ENCODE peak calls at places on chromosome 6, in eight cellular contexts. C, Y, S, N, Z, W, D and A are unnamed samples.

GRCh38 chr6:106783631-106784566 is 154.5 kb downstream of the QRSL1 start:
- DNase-seq in C (no peak), Y (no peak), S (no peak), N (no peak), Z (no peak), W (no peak), D (no peak), A (no peak)

GRCh38 chr6:92701425-92702096 is 717.8 kb downstream of the EPHA7 start:
- DNase-seq in C (no peak), Y (no peak), S (no peak), N (peak), Z (no peak), W (no peak), D (no peak), A (no peak)

GRCh38 chr6:53579338-53579737 is 34.4 kb upstream of the GCLC start:
- DNase-seq in C (no peak), Y (no peak), S (no peak), N (no peak), Z (no peak), W (no peak), D (no peak), A (no peak)

GRCh38 chr6:28841290-28841689 is 82.5 kb downstream of the TRIM27 start:
- DNase-seq in C (no peak), Y (no peak), S (no peak), N (no peak), Z (no peak), W (no peak), D (no peak), A (no peak)

GRCh38 chr6:138815797-138816528 is 20.1 kb downstream of the ECT2L start:
- DNase-seq in C (peak), Y (peak), S (peak), N (no peak), Z (peak), W (no peak), D (peak), A (peak)

GRCh38 chr6:11682525-11682924 is 96.1 kb downstream of the ADTRP start:
- DNase-seq in C (no peak), Y (no peak), S (no peak), N (no peak), Z (no peak), W (no peak), D (no peak), A (no peak)

GRCh38 chr6:14661188-14661587 is 543.6 kb downstream of the CD83 start:
- DNase-seq in C (no peak), Y (peak), S (peak), N (no peak), Z (no peak), W (no peak), D (peak), A (no peak)

GRCh38 chr6:7418238-7418905 is 28.8 kb downstream of the RIOK1 start:
- DNase-seq in C (no peak), Y (no peak), S (no peak), N (no peak), Z (no peak), W (no peak), D (no peak), A (no peak)

GRCh38 chr6:52417675-52418111 is 2.4 kb upstream of the EFHC1 start:
- DNase-seq in C (no peak), Y (no peak), S (peak), N (no peak), Z (peak), W (no peak), D (no peak), A (peak)

GRCh38 chr6:136134751-136135150 is 115.4 kb downstream of the MTFR2 start:
- DNase-seq in C (no peak), Y (no peak), S (no peak), N (no peak), Z (no peak), W (no peak), D (no peak), A (no peak)

GRCh38 chr6:13295576-13295975 is 32.8 kb downstream of the TBC1D7 start:
- DNase-seq in C (no peak), Y (no peak), S (no peak), N (no peak), Z (no peak), W (no peak), D (no peak), A (no peak)

GRCh38 chr6:32047084-32047478 is 8.9 kb downstream of the CYP21A2 start:
- DNase-seq in C (no peak), Y (no peak), S (peak), N (peak), Z (peak), W (no peak), D (no peak), A (peak)

GRCh38 chr6:159334068-159334467 is 164.9 kb downstream of the FNDC1 start:
- DNase-seq in C (no peak), Y (no peak), S (no peak), N (no peak), Z (no peak), W (no peak), D (no peak), A (no peak)

GRCh38 chr6:71349976-71350615 is 61.5 kb downstream of the OGFRL1 start:
- DNase-seq in C (no peak), Y (no peak), S (peak), N (peak), Z (no peak), W (no peak), D (no peak), A (peak)

GRCh38 chr6:20211037-20211940 is 980 bp downstream of the MBOAT1 start:
- DNase-seq in C (no peak), Y (peak), S (peak), N (no peak), Z (peak), W (no peak), D (no peak), A (no peak)

GRCh38 chr6:39404312-39404711 is 81.8 kb upstream of the KCNK16 start:
- DNase-seq in C (no peak), Y (no peak), S (no peak), N (no peak), Z (no peak), W (no peak), D (no peak), A (no peak)

GRCh38 chr6:90461367-90461766 is 125.5 kb downstream of the MAP3K7 start:
- DNase-seq in C (no peak), Y (no peak), S (no peak), N (no peak), Z (no peak), W (no peak), D (no peak), A (no peak)

GRCh38 chr6:33824461-33825154 is 20.8 kb upstream of the MLN start:
- DNase-seq in C (no peak), Y (no peak), S (peak), N (no peak), Z (no peak), W (no peak), D (no peak), A (no peak)

GRCh38 chr6:83758533-83758932 is 49.6 kb upstream of the SNAP91 start:
- DNase-seq in C (no peak), Y (no peak), S (no peak), N (no peak), Z (no peak), W (no peak), D (no peak), A (no peak)

GRCh38 chr6:111533087-111533784 is 50.2 kb upstream of the REV3L start:
- DNase-seq in C (no peak), Y (peak), S (no peak), N (no peak), Z (no peak), W (no peak), D (no peak), A (no peak)

GRCh38 chr6:33453361-33454008 is 891 bp upstream of the ZBTB9 start:
- DNase-seq in C (no peak), Y (peak), S (peak), N (no peak), Z (no peak), W (no peak), D (no peak), A (no peak)

GRCh38 chr6:10908228-10908627 is 21.4 kb downstream of the SYCP2L start:
- DNase-seq in C (no peak), Y (no peak), S (no peak), N (no peak), Z (peak), W (no peak), D (no peak), A (no peak)

GRCh38 chr6:136274062-136274461 is 15.6 kb downstream of the BCLAF1 start:
- DNase-seq in C (no peak), Y (no peak), S (no peak), N (no peak), Z (no peak), W (no peak), D (no peak), A (no peak)

GRCh38 chr6:137910843-137911456 is 43.9 kb downstream of the TNFAIP3 start:
- DNase-seq in C (no peak), Y (no peak), S (no peak), N (no peak), Z (no peak), W (no peak), D (no peak), A (no peak)

GRCh38 chr6:74208239-74208638 is 512.2 kb downstream of the CD109 start:
- DNase-seq in C (no peak), Y (no peak), S (no peak), N (no peak), Z (no peak), W (no peak), D (no peak), A (no peak)

GRCh38 chr6:92647630-92648029 is 771.7 kb downstream of the EPHA7 start:
- DNase-seq in C (no peak), Y (no peak), S (peak), N (no peak), Z (no peak), W (no peak), D (no peak), A (no peak)

GRCh38 chr6:148146717-148147116 is 195.9 kb upstream of the SASH1 start:
- DNase-seq in C (no peak), Y (peak), S (peak), N (no peak), Z (peak), W (no peak), D (no peak), A (no peak)

GRCh38 chr6:161272600-161273355 is 1.1 kb downstream of the AGPAT4 start:
- DNase-seq in C (no peak), Y (no peak), S (peak), N (no peak), Z (no peak), W (no peak), D (no peak), A (peak)

GRCh38 chr6:107340881-107341280 is 118.5 kb downstream of the PDSS2 start:
- DNase-seq in C (no peak), Y (no peak), S (no peak), N (no peak), Z (no peak), W (no peak), D (no peak), A (no peak)

GRCh38 chr6:44951253-44951656 is 376.9 kb upstream of the RUNX2 start:
- DNase-seq in C (no peak), Y (no peak), S (no peak), N (no peak), Z (no peak), W (no peak), D (no peak), A (no peak)

GRCh38 chr6:105593805-105594231 is 190.9 kb upstream of the PREP start:
- DNase-seq in C (no peak), Y (no peak), S (no peak), N (no peak), Z (no peak), W (no peak), D (no peak), A (no peak)

GRCh38 chr6:28446818-28447511 is 3.7 kb upstream of the ZSCAN23 start:
- DNase-seq in C (no peak), Y (no peak), S (peak), N (no peak), Z (no peak), W (no peak), D (peak), A (no peak)

GRCh38 chr6:10513544-10513943 is 7.6 kb upstream of the GCNT2 start:
- DNase-seq in C (no peak), Y (no peak), S (no peak), N (no peak), Z (no peak), W (no peak), D (no peak), A (no peak)